ENCODE peak calls at places on chromosomes 11 and 22, in seven cellular contexts. X, S, H, P, Z, W and J are unnamed samples.

GRCh38 chr22:27488456-27489224 is 312.9 kb downstream of the MN1 start:
- DNase-seq in W (no peak), Z (no peak), H (no peak), X (no peak), P (no peak), S (peak; percentile 72), J (no peak)

GRCh38 chr11:61602775-61603569 is 22.1 kb upstream of the SYT7 start:
- DNase-seq in H (peak; percentile 82), P (peak; percentile 96), Z (peak; percentile 69), S (peak; percentile 81), X (peak; percentile 68), W (peak; percentile 77), J (peak; percentile 69)

GRCh38 chr11:73343076-73343833 is 32.9 kb upstream of the RELT start:
- DNase-seq in P (no peak), X (no peak), H (no peak), S (no peak), Z (no peak), W (peak; percentile 48), J (no peak)

GRCh38 chr11:71358122-71358728 is 90.0 kb downstream of the DHCR7 start:
- DNase-seq in S (no peak), X (no peak), W (no peak), H (no peak), Z (no peak), P (no peak), J (no peak)

GRCh38 chr11:13963169-13963948 is 836 bp downstream of the SPON1 start:
- DNase-seq in P (peak; percentile 17), Z (peak; percentile 31), W (no peak), X (no peak), H (peak; percentile 50), S (no peak), J (no peak)

GRCh38 chr22:50423956-50424355 is 50.9 kb downstream of the SBF1 start:
- DNase-seq in Z (no peak), P (no peak), X (no peak), W (no peak), S (no peak), H (no peak), J (no peak)

GRCh38 chr11:7965386-7965785 is at the start of gene NLRP10:
- DNase-seq in P (peak; percentile 95), S (no peak), W (no peak), Z (no peak), X (no peak), H (no peak), J (no peak)

GRCh38 chr11:126722956-126723664 is 277.5 kb downstream of the KIRREL3 start:
- DNase-seq in Z (no peak), S (no peak), H (no peak), P (no peak), W (no peak), X (no peak), J (no peak)

GRCh38 chr22:35610741-35611140 is 6.4 kb downstream of the MB start:
- DNase-seq in X (no peak), Z (no peak), W (no peak), H (no peak), S (no peak), P (no peak), J (no peak)

GRCh38 chr11:65378208-65378927 is 4.1 kb downstream of the SLC25A45 start:
- DNase-seq in S (peak; percentile 51), H (no peak), P (no peak), W (no peak), X (no peak), Z (peak; percentile 52), J (no peak)

GRCh38 chr11:15963266-15963665 is 393.1 kb downstream of the SOX6 start:
- DNase-seq in S (no peak), Z (no peak), W (no peak), X (no peak), H (no peak), P (no peak), J (no peak)

GRCh38 chr11:96456111-96456510 is 66.3 kb downstream of the JRKL start:
- DNase-seq in W (no peak), S (no peak), P (no peak), X (no peak), Z (no peak), H (no peak), J (no peak)

GRCh38 chr11:64251722-64251985 is 324 bp downstream of the PLCB3 start:
- DNase-seq in Z (no peak), S (no peak), X (no peak), W (no peak), P (no peak), H (no peak), J (no peak)

GRCh38 chr11:106706355-106706754 is 311.9 kb downstream of the GUCY1A2 start:
- DNase-seq in S (no peak), W (no peak), Z (no peak), X (peak; percentile 27), P (peak; percentile 67), H (no peak), J (no peak)

GRCh38 chr11:4881860-4882500 is at the start of gene OR51T1:
- DNase-seq in P (peak; percentile 40), S (no peak), X (no peak), H (no peak), W (no peak), Z (no peak), J (no peak)

GRCh38 chr22:50059881-50060262 is 1.8 kb upstream of the TTLL8 start:
- DNase-seq in X (no peak), H (no peak), S (no peak), Z (no peak), W (no peak), P (no peak), J (no peak)

GRCh38 chr11:12840871-12841516 is 166.8 kb downstream of the TEAD1 start:
- DNase-seq in H (no peak), S (no peak), Z (no peak), X (no peak), W (no peak), P (peak; percentile 52), J (no peak)

GRCh38 chr11:58616594-58616993 is 5.9 kb upstream of the CNTF start:
- DNase-seq in W (no peak), S (peak; percentile 72), Z (no peak), P (peak; percentile 95), H (peak; percentile 72), X (no peak), J (peak; percentile 72)

GRCh38 chr11:64826062-64826461 is 15.7 kb upstream of the MEN1 start:
- DNase-seq in H (no peak), X (no peak), P (no peak), Z (no peak), W (no peak), S (no peak), J (no peak)

GRCh38 chr22:35275580-35275979 is 18.3 kb downstream of the HMGXB4 start:
- DNase-seq in H (no peak), S (no peak), W (no peak), X (no peak), Z (no peak), P (peak; percentile 66), J (no peak)

GRCh38 chr11:43567396-43567975 is 113.1 kb upstream of the HSD17B12 start:
- DNase-seq in S (no peak), Z (no peak), W (no peak), H (no peak), X (peak; percentile 41), P (peak; percentile 56), J (no peak)

GRCh38 chr11:83272627-83273026 is 13.5 kb downstream of the CCDC90B start:
- DNase-seq in X (no peak), W (no peak), P (peak; percentile 82), S (no peak), Z (no peak), H (no peak), J (no peak)

GRCh38 chr11:124946735-124947141 is 7.3 kb upstream of the CCDC15 start:
- DNase-seq in Z (no peak), X (no peak), W (no peak), H (no peak), S (no peak), P (peak; percentile 40), J (no peak)

GRCh38 chr22:45608763-45609180 is 62.9 kb upstream of the ATXN10 start:
- DNase-seq in X (peak; percentile 48), P (peak; percentile 86), S (no peak), H (no peak), W (no peak), Z (no peak), J (no peak)

GRCh38 chr22:29377979-29378378 is 10.4 kb downstream of the AP1B1 start:
- DNase-seq in X (no peak), S (peak; percentile 94), Z (no peak), H (no peak), W (peak; percentile 29), P (no peak), J (no peak)

GRCh38 chr11:5967708-5968107 is 586 bp downstream of the OR56A5 start:
- DNase-seq in S (no peak), H (no peak), W (no peak), P (no peak), Z (no peak), X (no peak), J (no peak)

GRCh38 chr22:22748756-22749155 is 104.3 kb downstream of the GGTLC2 start:
- DNase-seq in Z (no peak), P (no peak), H (no peak), X (no peak), W (no peak), S (no peak), J (no peak)
- H3K4me1 ChIP-seq in Z (no peaks in the 10 kb centered on the region), P (no peaks in the 10 kb centered on the region), H (no peaks in the 10 kb centered on the region), X (no peaks in the 10 kb centered on the region), W (no peaks in the 10 kb centered on the region), S (peaks cover 12% of the 10 kb centered on the region), J (no peaks in the 10 kb centered on the region)

DNA sequence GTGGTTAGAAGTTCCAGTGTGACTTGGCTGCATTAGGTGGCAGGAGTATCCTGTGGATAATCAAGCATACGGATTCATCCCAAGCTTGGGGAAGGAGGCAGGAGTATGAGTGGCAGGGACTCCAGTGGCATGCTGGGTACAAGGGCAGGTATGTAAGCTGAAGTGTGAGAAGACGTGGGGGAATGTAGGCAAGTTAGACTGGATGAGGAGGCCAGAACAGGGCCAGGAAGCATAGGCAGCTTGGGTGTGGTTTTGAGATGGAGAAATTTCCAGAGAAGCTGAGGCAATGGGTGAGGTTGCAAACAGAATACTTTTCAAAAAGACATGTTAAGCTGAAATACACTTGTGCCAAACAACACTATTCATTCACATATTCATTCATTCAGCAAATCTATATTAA is 43.1 kb upstream of the AMOTL1 start:
- DNase-seq in X (no peak), Z (no peak), S (no peak), P (no peak), H (no peak), W (no peak), J (no peak)
- TF ChIP-seq POLR2A in X (no peak), Z (no peak), S (no peak), P (no peak), H (no peak), W (no peak), J (no peak)

GRCh38 chr11:119340335-119341221 is at the start of gene C1QTNF5:
- DNase-seq in X (no peak), Z (peak; percentile 70), P (peak; percentile 57), H (peak; percentile 82), W (peak; percentile 74), S (peak; percentile 78), J (no peak)
- H3K27ac ChIP-seq in X (peak within 1 kb of the TSS; percentile 37), Z (peak within 1 kb of the TSS; percentile 84), P (peak within 1 kb of the TSS; percentile 74), H (peak within 1 kb of the TSS; percentile 20), W (peak within 1 kb of the TSS; percentile 79), S (peak within 1 kb of the TSS; percentile 85), J (peak within 1 kb of the TSS; percentile 86)

DNA sequence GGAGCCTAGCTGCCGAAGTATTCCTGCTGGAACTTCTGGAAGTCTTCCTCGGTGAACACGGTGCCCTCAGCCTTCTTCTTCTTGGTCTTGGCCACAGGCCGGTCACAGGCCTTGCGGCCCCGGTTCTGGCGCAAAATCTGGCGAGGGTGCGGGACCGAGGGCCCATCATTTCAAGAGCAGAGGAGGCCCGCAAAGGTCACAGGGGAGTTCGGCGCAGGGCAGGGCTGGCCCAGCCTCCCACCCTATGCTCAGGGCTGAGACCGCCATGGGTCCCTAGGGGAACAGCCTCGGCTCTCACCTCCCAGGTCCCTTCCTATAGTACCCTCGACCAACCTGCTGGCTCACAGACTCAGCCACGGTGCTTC is 3.1 kb downstream of the RPS19BP1 start:
- DNase-seq in W (no peak), X (no peak), P (no peak), Z (no peak), H (no peak), S (no peak), J (no peak)
- H3K4me1 ChIP-seq in W (peaks cover 48% of the 10 kb centered on the region), X (peaks cover 31% of the 10 kb centered on the region), P (peaks cover 5% of the 10 kb centered on the region), Z (peaks cover 62% of the 10 kb centered on the region), H (peaks cover 16% of the 10 kb centered on the region), S (peaks cover 67% of the 10 kb centered on the region), J (peaks cover 59% of the 10 kb centered on the region)